ENCODE peak calls at places on chromosomes 2 and 18, in ten cellular contexts. Y is A549, L is transverse colon, W is esophagus squamous epithelium, X is IMR-90, A is vagina, U is HCT116, Q is right lobe of liver, N is K562, M is sigmoid colon. G is an unnamed sample.

GRCh38 chr2:148979919-148980277 is 58.6 kb upstream of the LYPD6B start:
- DNase-seq in L (no peak), Y (no peak), W (no peak), A (no peak), X (no peak), N (no peak), U (no peak), Q (no peak), M (no peak), G (no peak)

GRCh38 chr2:235468978-235469694 is 24.7 kb upstream of the AGAP1 start:
- DNase-seq in Q (no peak), A (no peak), L (peak; percentile 14), N (no peak), Y (peak; percentile 78), W (no peak), X (peak; percentile 94), M (peak; percentile 69), U (peak; percentile 67), G (no peak)

GRCh38 chr2:216565946-216566345 is 67.3 kb upstream of the IGFBP2 start:
- DNase-seq in L (no peak), N (no peak), U (no peak), A (no peak), M (no peak), W (no peak), Q (no peak), Y (no peak), X (no peak), G (no peak)

GRCh38 chr2:100018794-100019193 is 123.6 kb downstream of the AFF3 start:
- DNase-seq in Q (no peak), X (peak; percentile 91), Y (no peak), W (no peak), L (no peak), U (no peak), A (no peak), N (no peak), M (no peak), G (no peak)

GRCh38 chr2:46487667-46488333 is 8.4 kb downstream of the TMEM247 start:
- DNase-seq in Y (no peak), A (no peak), Q (no peak), M (peak; percentile 85), N (peak; percentile 64), X (peak; percentile 80), W (no peak), U (no peak), L (peak; percentile 47), G (peak; percentile 24)

GRCh38 chr2:223297788-223298187 is 245.8 kb downstream of the KCNE4 start:
- DNase-seq in X (no peak), N (no peak), U (no peak), M (no peak), Y (no peak), W (no peak), L (no peak), A (no peak), Q (no peak), G (no peak)

GRCh38 chr2:229810786-229811185 is 96.4 kb upstream of the DNER start:
- DNase-seq in A (no peak), N (no peak), Q (no peak), L (no peak), W (no peak), U (no peak), M (no peak), Y (no peak), X (peak; percentile 74), G (no peak)

GRCh38 chr2:56077352-56077915 is 106.4 kb upstream of the CCDC85A start:
- DNase-seq in N (peak; percentile 12), U (peak; percentile 39), A (no peak), X (peak; percentile 7), M (no peak), W (no peak), Q (no peak), L (no peak), Y (peak; percentile 43), G (no peak)

GRCh38 chr2:72973566-72974435 is 56.5 kb downstream of the EMX1 start:
- DNase-seq in U (peak; percentile 36), N (peak; percentile 79), M (no peak), Q (peak; percentile 61), X (peak; percentile 58), A (no peak), L (peak; percentile 41), Y (peak; percentile 89), W (no peak), G (peak; percentile 57)

GRCh38 chr2:141595531-141595930 is 535.3 kb downstream of the LRP1B start:
- DNase-seq in W (no peak), X (no peak), N (no peak), Q (no peak), U (no peak), A (no peak), M (no peak), L (no peak), Y (no peak), G (no peak)

GRCh38 chr18:79317718-79318117 is 78.0 kb upstream of the NFATC1 start:
- DNase-seq in U (no peak), W (no peak), Q (no peak), X (no peak), Y (no peak), L (no peak), N (no peak), A (no peak), M (no peak), G (no peak)

GRCh38 chr18:77013777-77014525 is 118.6 kb downstream of the MBP start:
- DNase-seq in A (no peak), Q (no peak), W (no peak), U (no peak), L (peak; percentile 34), M (peak; percentile 89), N (no peak), X (no peak), Y (no peak), G (no peak)

GRCh38 chr18:6629635-6630140 is 99.8 kb upstream of the ARHGAP28 start:
- DNase-seq in L (no peak), N (no peak), X (peak; percentile 88), A (no peak), M (no peak), Y (no peak), W (no peak), Q (no peak), U (no peak), G (no peak)

GRCh38 chr2:101788995-101789970 is 91.8 kb downstream of the MAP4K4 start:
- DNase-seq in X (peak; percentile 44), Y (no peak), N (no peak), L (no peak), W (no peak), A (no peak), Q (no peak), M (no peak), U (no peak), G (no peak)

GRCh38 chr2:124689348-124689747 is 664.3 kb downstream of the CNTNAP5 start:
- DNase-seq in L (no peak), M (no peak), N (no peak), X (no peak), W (no peak), U (no peak), Q (no peak), A (no peak), Y (no peak), G (no peak)
- H3K4me1 ChIP-seq in L (no peaks in the 10 kb centered on the region), M (no peaks in the 10 kb centered on the region), N (no peaks in the 10 kb centered on the region), X (peaks cover 2% of the 10 kb centered on the region), W (no peaks in the 10 kb centered on the region), U (no peaks in the 10 kb centered on the region), Q (no peaks in the 10 kb centered on the region), A (no peaks in the 10 kb centered on the region), Y (no peaks in the 10 kb centered on the region), G (no peaks in the 10 kb centered on the region)

DNA sequence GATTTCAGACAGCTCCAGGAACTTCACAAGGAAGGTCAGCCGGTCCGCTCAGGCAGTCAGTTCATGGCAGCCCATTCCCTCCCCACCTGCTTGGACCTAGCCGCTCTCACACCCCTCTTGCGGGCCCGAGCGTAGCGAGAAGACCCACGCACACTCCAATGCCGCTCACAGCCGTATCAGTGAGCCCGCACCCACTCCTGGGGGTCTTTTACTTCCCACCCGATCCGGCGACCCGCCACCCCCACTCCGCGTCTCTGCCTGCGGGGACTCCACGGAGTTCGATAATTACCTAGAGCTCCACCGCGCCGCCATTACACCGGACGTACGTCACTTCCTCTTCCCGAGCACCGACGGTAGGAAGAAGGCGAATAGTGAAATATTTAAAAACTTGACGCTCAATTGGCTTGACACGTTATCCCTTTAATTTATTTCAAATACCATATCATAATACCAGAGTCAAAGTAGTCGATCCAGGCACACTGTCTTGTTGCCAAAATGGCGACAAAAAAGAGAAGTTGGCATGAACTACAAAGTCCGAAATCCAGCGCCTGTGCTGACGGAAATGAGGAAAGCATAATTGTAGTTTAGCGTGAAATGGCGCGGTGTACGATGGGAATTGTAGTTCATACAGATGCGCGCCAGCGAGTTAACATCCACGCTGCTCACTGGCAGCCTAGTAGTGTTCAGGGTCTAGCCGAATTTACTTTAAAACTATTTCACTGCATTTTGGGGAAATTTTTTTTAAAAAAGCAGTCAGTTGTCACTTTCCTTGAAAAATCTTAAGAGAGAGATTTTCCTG is at the start of gene CWC22:
- DNase-seq in Y (peak; percentile 51), M (peak; percentile 95), U (peak; percentile 89), W (peak; percentile 59), N (peak; percentile 76), Q (peak; percentile 88), A (no peak), X (peak; percentile 92), L (peak; percentile 89), G (peak; percentile 83)
- TF ChIP-seq POLR2A in Y (peak; percentile 30), M (no peak), U (peak; percentile 38), W (no peak), N (peak; percentile 95), Q (peak; percentile 64), A (peak; percentile 6), X (peak; percentile 86), L (peak; percentile 49), G (peak; percentile 49)

DNA sequence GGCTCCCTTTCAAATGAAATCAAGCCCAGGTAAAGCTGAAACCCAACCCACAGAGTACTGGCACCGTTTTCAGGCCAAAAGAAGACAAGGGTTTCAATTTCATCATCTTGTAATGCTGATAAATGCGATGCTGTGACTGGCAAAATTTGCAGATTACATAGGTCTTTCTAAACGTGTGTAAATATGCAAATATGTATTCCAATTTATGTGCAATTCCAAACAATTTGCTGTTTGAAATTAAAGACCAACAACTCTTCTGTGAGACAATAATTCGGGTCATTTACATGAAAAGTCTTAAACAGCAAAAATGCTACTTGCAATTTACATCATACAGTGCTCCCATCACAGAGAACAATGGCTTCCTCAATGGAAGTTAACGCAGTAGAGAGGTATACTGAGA is 2.8 kb upstream of the ZNF532 start:
- DNase-seq in Y (no peak), W (no peak), N (no peak), U (no peak), L (no peak), A (no peak), X (no peak), M (no peak), Q (no peak), G (no peak)
- H3K4me1 ChIP-seq in Y (peaks cover 60% of the 10 kb centered on the region), W (peaks cover 38% of the 10 kb centered on the region), N (no peaks in the 10 kb centered on the region), U (peaks cover 7% of the 10 kb centered on the region), L (peaks cover 5% of the 10 kb centered on the region), A (peaks cover 80% of the 10 kb centered on the region), X (peaks cover 37% of the 10 kb centered on the region), M (peaks cover 80% of the 10 kb centered on the region), Q (peaks cover 10% of the 10 kb centered on the region), G (no peaks in the 10 kb centered on the region)

DNA sequence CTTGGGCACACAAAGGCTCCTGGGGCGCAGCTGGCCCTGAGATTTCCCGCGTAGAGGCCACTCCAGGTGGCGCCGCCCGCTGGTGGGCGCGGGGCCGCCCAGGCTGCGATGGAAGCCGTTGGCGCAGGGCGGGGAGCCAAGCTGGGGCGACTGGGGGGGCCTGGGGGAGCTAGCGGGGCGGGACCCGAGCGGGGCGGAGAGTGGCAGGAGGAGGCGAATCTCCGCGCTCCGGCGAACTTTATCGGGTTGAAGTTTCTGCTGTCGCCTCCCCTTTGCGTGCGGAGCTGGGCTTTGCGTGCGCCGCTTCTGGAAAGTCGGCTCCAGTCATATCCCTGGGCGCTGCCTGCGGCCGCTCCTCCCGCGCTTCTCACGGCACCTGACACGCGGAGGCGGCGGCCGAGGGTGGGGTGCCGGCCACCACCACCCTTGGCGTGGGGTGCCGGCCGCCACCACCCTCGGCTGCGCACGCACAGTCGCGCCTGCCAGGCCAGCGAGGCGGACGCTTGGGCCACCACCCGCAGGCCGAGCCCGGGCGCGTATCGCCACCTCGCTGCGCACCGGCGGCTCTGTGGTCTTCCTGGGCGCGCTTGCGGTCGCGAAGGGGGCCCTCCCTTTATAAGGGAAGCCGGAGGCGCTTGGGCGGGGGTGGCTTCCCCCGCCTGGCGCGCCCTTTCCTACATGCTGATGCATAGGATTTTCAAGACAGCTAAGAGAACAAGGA is 919 bp upstream of the CYP1B1 start:
- DNase-seq in M (peak; percentile 88), X (peak; percentile 90), U (peak; percentile 48), A (no peak), Y (peak; percentile 78), W (no peak), Q (peak; percentile 90), N (peak; percentile 20), L (peak; percentile 63), G (no peak)
- TF ChIP-seq POLR2A in M (no peak), X (peak; percentile 66), U (no peak), A (no peak), Y (peak; percentile 57), W (no peak), Q (peak; percentile 73), N (no peak), L (no peak), G (no peak)

G was measured in Peyer's patch.